ENCODE peak calls at places on chromosome 21, in eight cellular contexts. R is fibroblast of lung, H is Karpas-422, C is tibial nerve, B is endothelial cell of umbilical vein, W is uterus, D is HFF-Myc, V is GM23248. I is an unnamed sample.

GRCh38 chr21:39164523-39164922 is 18.7 kb downstream of the PSMG1 start:
- DNase-seq in R (no peak), D (no peak), V (no peak), H (no peak), W (no peak), C (no peak), B (no peak), I (no peak)

GRCh38 chr21:26553921-26554320 is 19.2 kb downstream of the CYYR1 start:
- DNase-seq in D (no peak), R (no peak), V (no peak), H (no peak), C (no peak), B (no peak), W (no peak), I (no peak)

GRCh38 chr21:46002841-46003574 is 21.4 kb downstream of the COL6A1 start:
- DNase-seq in C (peak; percentile 11), W (peak; percentile 32), D (no peak), R (no peak), B (no peak), V (peak; percentile 22), H (no peak), I (no peak)

GRCh38 chr21:38376693-38377092 is 119.9 kb downstream of the KCNJ15 start:
- DNase-seq in V (no peak), D (no peak), B (peak; percentile 90), H (no peak), W (no peak), R (no peak), C (no peak), I (no peak)

GRCh38 chr21:26412831-26413329 is 160.2 kb downstream of the CYYR1 start:
- DNase-seq in R (no peak), H (no peak), D (no peak), V (no peak), W (no peak), C (no peak), B (no peak), I (no peak)

GRCh38 chr21:27590271-27590670 is 623.4 kb upstream of the ADAMTS5 start:
- DNase-seq in H (no peak), W (peak; percentile 27), B (peak; percentile 74), D (no peak), C (no peak), V (peak; percentile 96), R (no peak), I (peak; percentile 88)

GRCh38 chr21:25366116-25366515 is 241.2 kb downstream of the MRPL39 start:
- DNase-seq in V (peak; percentile 7), R (no peak), H (no peak), D (no peak), B (no peak), W (no peak), C (no peak), I (no peak)

GRCh38 chr21:35291963-35292627 is 243.0 kb upstream of the RUNX1 start:
- DNase-seq in W (no peak), R (peak; percentile 10), V (no peak), D (no peak), H (no peak), B (no peak), C (no peak), I (no peak)

GRCh38 chr21:35048183-35048601 is 910 bp downstream of the RUNX1 start:
- DNase-seq in B (no peak), W (no peak), V (peak; percentile 36), R (no peak), H (peak; percentile 75), D (peak; percentile 5), C (no peak), I (no peak)

GRCh38 chr21:34243562-34243961 is 120.2 kb upstream of the KCNE2 start:
- DNase-seq in W (no peak), D (peak; percentile 14), B (peak; percentile 31), V (peak; percentile 38), C (no peak), H (peak; percentile 62), R (peak; percentile 36), I (peak; percentile 45)

GRCh38 chr21:14480601-14481000 is 65.5 kb downstream of the SAMSN1 start:
- DNase-seq in B (peak; percentile 45), C (no peak), D (no peak), R (no peak), V (no peak), W (no peak), H (no peak), I (no peak)

GRCh38 chr21:34223376-34223775 is 140.4 kb upstream of the KCNE2 start:
- DNase-seq in C (no peak), H (no peak), R (no peak), D (no peak), V (no peak), B (no peak), W (no peak), I (no peak)

GRCh38 chr21:28152729-28153128 is 839.9 kb downstream of the LTN1 start:
- DNase-seq in B (no peak), H (no peak), D (no peak), C (no peak), W (no peak), R (peak; percentile 17), V (no peak), I (no peak)

GRCh38 chr21:32682696-32683474 is 44.9 kb downstream of the SYNJ1 start:
- DNase-seq in D (no peak), V (no peak), H (no peak), R (no peak), C (no peak), W (no peak), B (no peak), I (no peak)

GRCh38 chr21:39685991-39686390 is 59.0 kb upstream of the IGSF5 start:
- DNase-seq in B (no peak), R (no peak), W (no peak), C (no peak), H (no peak), D (no peak), V (no peak), I (no peak)

GRCh38 chr21:14616303-14617039 is 70.4 kb upstream of the SAMSN1 start:
- DNase-seq in C (no peak), H (no peak), W (no peak), D (no peak), B (no peak), R (no peak), V (no peak), I (no peak)

GRCh38 chr21:28066051-28066450 is 926.6 kb downstream of the LTN1 start:
- DNase-seq in C (no peak), R (peak; percentile 19), H (peak; percentile 46), V (peak; percentile 23), D (no peak), B (no peak), W (no peak), I (no peak)

GRCh38 chr21:25979845-25980433 is 190.6 kb downstream of the APP start:
- DNase-seq in W (no peak), H (no peak), D (no peak), V (no peak), R (no peak), B (peak; percentile 24), C (no peak), I (no peak)

GRCh38 chr21:33245289-33245918 is 15.7 kb downstream of the IFNAR2 start:
- DNase-seq in R (no peak), W (no peak), C (no peak), V (no peak), H (no peak), B (no peak), D (no peak), I (no peak)

GRCh38 chr21:35217504-35218060 is 168.5 kb upstream of the RUNX1 start:
- DNase-seq in C (no peak), B (no peak), V (peak; percentile 93), W (no peak), H (no peak), R (peak; percentile 82), D (no peak), I (no peak)

GRCh38 chr21:15437873-15438272 is 291.9 kb upstream of the USP25 start:
- DNase-seq in V (peak; percentile 32), H (no peak), B (peak; percentile 14), D (peak; percentile 30), C (no peak), W (no peak), R (peak; percentile 23), I (peak; percentile 39)

GRCh38 chr21:43867332-43867703 is 2.3 kb downstream of the AGPAT3 start:
- DNase-seq in B (no peak), W (no peak), C (no peak), R (no peak), V (no peak), H (no peak), D (no peak), I (no peak)
- H3K4me3 ChIP-seq in B (no peak overlapping the region), W (no peak overlapping the region), C (no peak overlapping the region), R (peak overlapping the region; percentile 71), V (no peak overlapping the region), H (peak overlapping the region; percentile 97), D (peak overlapping the region; percentile 65), I (no peak overlapping the region)

DNA sequence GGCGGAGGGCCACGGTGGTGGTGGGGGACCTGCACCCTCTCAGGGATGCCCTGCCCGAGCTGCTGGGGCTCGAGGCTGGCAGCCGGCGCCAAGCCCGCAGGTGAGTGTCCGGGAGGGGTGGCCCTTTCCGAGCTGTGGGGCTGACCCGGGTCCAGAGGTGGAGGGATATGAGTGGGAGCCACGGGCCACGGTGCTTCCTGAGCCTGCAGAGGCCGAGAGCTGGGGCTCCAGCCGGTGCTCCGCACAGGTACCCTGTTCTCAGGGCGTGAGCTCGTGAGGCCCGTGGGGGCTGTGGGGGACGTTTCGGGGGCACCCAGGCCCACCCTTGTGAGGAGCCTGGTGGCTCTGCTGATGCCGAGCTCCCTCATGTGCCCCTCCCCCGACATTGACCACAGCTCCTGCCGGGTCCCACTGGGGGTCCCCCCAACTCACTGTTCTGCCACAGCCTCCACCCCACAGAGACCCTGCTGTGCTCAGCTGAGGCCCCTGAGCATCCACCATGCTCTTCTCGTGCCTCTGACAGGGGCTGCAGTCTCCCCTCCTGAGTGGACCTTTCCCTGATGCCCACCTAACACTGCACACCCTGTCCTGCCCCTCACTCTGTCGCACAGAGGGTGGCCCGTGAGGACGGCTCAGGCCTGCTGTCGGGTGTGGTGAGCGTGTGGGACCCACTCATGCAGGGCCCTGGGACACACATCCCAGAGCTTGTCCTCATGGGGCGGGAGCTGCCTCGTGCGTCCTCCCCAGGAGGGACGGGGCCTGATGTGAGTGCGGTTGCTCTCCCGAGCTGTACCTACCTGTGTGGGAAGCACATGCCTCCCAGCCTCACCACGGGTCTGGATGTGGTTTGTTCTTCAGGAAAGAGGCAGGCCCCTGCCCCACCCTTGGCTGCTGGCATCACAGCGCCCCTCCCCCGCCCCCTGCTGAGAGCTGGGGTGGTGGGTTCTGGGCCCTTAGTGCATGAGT is 27.5 kb downstream of the SLX9 start:
- DNase-seq in R (no peak), V (no peak), B (no peak), C (no peak), W (no peak), H (no peak), D (no peak), I (no peak)
- H3K4me3 ChIP-seq in R (no peak overlapping the region), V (no peak overlapping the region), B (no peak overlapping the region), C (no peak overlapping the region), W (peak overlapping the region; percentile 10), H (no peak overlapping the region), D (no peak overlapping the region), I (no peak overlapping the region)

GRCh38 chr21:42615924-42616323 is 37.5 kb upstream of the PDE9A start:
- DNase-seq in B (no peak), R (no peak), V (no peak), D (no peak), H (no peak), W (no peak), C (no peak), I (no peak)
- H3K4me3 ChIP-seq in B (no peak overlapping the region), R (no peak overlapping the region), V (no peak overlapping the region), D (no peak overlapping the region), H (no peak overlapping the region), W (no peak overlapping the region), C (no peak overlapping the region), I (no peak overlapping the region)

GRCh38 chr21:10511116-10511515 is 10.3 kb upstream of the TPTE start:
- DNase-seq in W (no peak), V (no peak), H (no peak), D (no peak), B (no peak), C (no peak), R (no peak), I (no peak)
- H3K4me3 ChIP-seq in W (no peak overlapping the region), V (no peak overlapping the region), H (no peak overlapping the region), D (no peak overlapping the region), B (no peak overlapping the region), C (no peak overlapping the region), R (no peak overlapping the region), I (no peak overlapping the region)